ENCODE peak calls at places on chromosomes 6 and 20, in four cellular contexts. O is HuH-7.5, U is SK-N-DZ, W is left cardiac atrium. J is an unnamed sample.

GRCh38 chr20:54172856-54173652 is 732 bp downstream of the CYP24A1 start:
- DNase-seq in O (peak), U (no peak), W (no peak), J (no peak)

GRCh38 chr20:63499333-63499969 is 568 bp upstream of the EEF1A2 start:
- DNase-seq in O (no peak), U (peak), W (no peak), J (no peak)

GRCh38 chr6:147954938-147955337 is 387.7 kb upstream of the SASH1 start:
- DNase-seq in O (no peak), U (no peak), W (no peak), J (no peak)

GRCh38 chr6:34170341-34170740 is 24.5 kb upstream of the GRM4 start:
- DNase-seq in O (no peak), U (no peak), W (no peak), J (no peak)

GRCh38 chr20:44642203-44643153 is 9.0 kb downstream of the ADA start:
- DNase-seq in O (peak), U (peak), W (peak), J (peak)

GRCh38 chr6:90891338-90891715 is 304.5 kb upstream of the MAP3K7 start:
- DNase-seq in O (no peak), U (no peak), W (no peak), J (no peak)

GRCh38 chr20:33139467-33139866 is 28.5 kb upstream of the BPIFA2 start:
- DNase-seq in O (no peak), U (no peak), W (no peak), J (no peak)

GRCh38 chr6:17101422-17102257 is at the start of gene STMND1:
- DNase-seq in O (no peak), U (peak), W (no peak), J (no peak)

GRCh38 chr6:119129968-119130484 is 51.6 kb upstream of the FAM184A start:
- DNase-seq in O (no peak), U (peak), W (no peak), J (peak)

GRCh38 chr20:58645277-58645968 is 5.7 kb upstream of the STX16 start:
- DNase-seq in O (no peak), U (no peak), W (no peak), J (peak)

GRCh38 chr20:32018269-32019155 is 8.3 kb downstream of the CCM2L start:
- DNase-seq in O (peak), U (peak), W (peak), J (peak)

GRCh38 chr20:18666803-18667460 is 79.1 kb downstream of the DTD1 start:
- DNase-seq in O (no peak), U (peak), W (no peak), J (no peak)

GRCh38 chr6:8939615-8940014 is 504.3 kb upstream of the SLC35B3 start:
- DNase-seq in O (no peak), U (no peak), W (no peak), J (peak)

GRCh38 chr20:3045816-3046676 is at the start of gene MRPS26:
- DNase-seq in O (peak), U (peak), W (peak), J (peak)

GRCh38 chr20:34537651-34538050 is 20.9 kb upstream of the MAP1LC3A start:
- DNase-seq in O (no peak), U (no peak), W (no peak), J (no peak)

GRCh38 chr6:154384196-154384595 is 27.6 kb upstream of the IPCEF1 start:
- DNase-seq in O (no peak), U (no peak), W (no peak), J (no peak)

GRCh38 chr6:134517145-134517658 is 199.3 kb upstream of the SGK1 start:
- DNase-seq in O (no peak), U (no peak), W (peak), J (peak)

GRCh38 chr6:2931970-2932748 is 29.1 kb upstream of the SERPINB9 start:
- DNase-seq in O (peak), U (peak), W (peak), J (peak)

GRCh38 chr6:121216928-121217327 is 117.4 kb downstream of the TBC1D32 start:
- DNase-seq in O (no peak), U (no peak), W (no peak), J (no peak)

J was measured in HepG2.